ENCODE peak calls at places on chromosomes 13 and 19, in seven cellular contexts. L is MG63, C is upper lobe of right lung, F is cardiac fibroblast, J is stomach, W is AG04449, Y is AG09309. N is an unnamed sample.

GRCh38 chr13:45928843-45929242 is 77.3 kb upstream of the SIAH3 start:
- DNase-seq in L (no peak), C (no peak), F (peak), J (no peak), W (no peak), Y (no peak), N (peak)

GRCh38 chr19:3373971-3374368 is 7.6 kb downstream of the NFIC start:
- DNase-seq in L (no peak), C (no peak), F (no peak), J (no peak), W (no peak), Y (no peak), N (no peak)

GRCh38 chr19:30036154-30037129 is 94.4 kb downstream of the URI1 start:
- DNase-seq in L (no peak), C (no peak), F (no peak), J (no peak), W (no peak), Y (no peak), N (peak)

GRCh38 chr13:23618341-23618740 is 48.1 kb downstream of the TNFRSF19 start:
- DNase-seq in L (peak), C (no peak), F (peak), J (no peak), W (peak), Y (peak), N (peak)

GRCh38 chr13:43127827-43128226 is 104.4 kb downstream of the DNAJC15 start:
- DNase-seq in L (no peak), C (no peak), F (no peak), J (no peak), W (no peak), Y (no peak), N (no peak)

GRCh38 chr13:32409561-32410440 is 18.1 kb downstream of the N4BP2L1 start:
- DNase-seq in L (no peak), C (no peak), F (peak), J (no peak), W (no peak), Y (peak), N (peak)

GRCh38 chr19:15115080-15115479 is 7.9 kb downstream of the SYDE1 start:
- DNase-seq in L (peak), C (no peak), F (peak), J (peak), W (no peak), Y (no peak), N (no peak)

GRCh38 chr19:1914826-1915341 is 9.7 kb downstream of the ADAT3 start:
- DNase-seq in L (no peak), C (no peak), F (no peak), J (no peak), W (no peak), Y (no peak), N (no peak)

GRCh38 chr19:17722655-17723240 is 3.5 kb downstream of the MAP1S start:
- DNase-seq in L (no peak), C (no peak), F (no peak), J (no peak), W (no peak), Y (no peak), N (no peak)

GRCh38 chr13:76791290-76791664 is 94.9 kb downstream of the KCTD12 start:
- DNase-seq in L (no peak), C (no peak), F (no peak), J (no peak), W (no peak), Y (no peak), N (no peak)

GRCh38 chr13:112179421-112179820 is 112.5 kb downstream of the SOX1 start:
- DNase-seq in L (no peak), C (no peak), F (no peak), J (no peak), W (no peak), Y (no peak), N (no peak)

GRCh38 chr19:18193388-18194207 is 580 bp downstream of the MPV17L2 start:
- DNase-seq in L (no peak), C (no peak), F (no peak), J (no peak), W (no peak), Y (no peak), N (peak)

GRCh38 chr19:10085641-10086031 is 481 bp upstream of the SHFL start:
- DNase-seq in L (peak), C (no peak), F (no peak), J (no peak), W (no peak), Y (no peak), N (no peak)

GRCh38 chr19:17847538-17848366 is at the start of gene JAK3:
- DNase-seq in L (no peak), C (no peak), F (peak), J (peak), W (no peak), Y (no peak), N (peak)

GRCh38 chr13:85031771-85032170 is 767.4 kb downstream of the SLITRK6 start:
- DNase-seq in L (no peak), C (no peak), F (no peak), J (no peak), W (no peak), Y (no peak), N (no peak)

GRCh38 chr13:60745343-60745742 is 348.3 kb downstream of the TDRD3 start:
- DNase-seq in L (no peak), C (no peak), F (peak), J (no peak), W (no peak), Y (no peak), N (no peak)

GRCh38 chr19:38392707-38393308 is 4.3 kb downstream of the SPRED3 start:
- DNase-seq in L (no peak), C (no peak), F (peak), J (peak), W (no peak), Y (no peak), N (peak)

GRCh38 chr19:29098863-29099481 is 114.0 kb downstream of the UQCRFS1 start:
- DNase-seq in L (peak), C (peak), F (peak), J (peak), W (peak), Y (peak), N (peak)

GRCh38 chr19:16024266-16025107 is 51.8 kb upstream of the TPM4 start:
- DNase-seq in L (no peak), C (no peak), F (no peak), J (no peak), W (no peak), Y (no peak), N (no peak)

GRCh38 chr19:38869836-38870607 is 8.1 kb downstream of the RINL start:
- DNase-seq in L (peak), C (peak), F (peak), J (peak), W (no peak), Y (no peak), N (peak)

GRCh38 chr19:4582980-4583842 is 23.7 kb upstream of the SEMA6B start:
- DNase-seq in L (no peak), C (no peak), F (no peak), J (no peak), W (no peak), Y (no peak), N (no peak)

GRCh38 chr13:99434258-99434788 is 66.9 kb upstream of the TM9SF2 start:
- DNase-seq in L (no peak), C (no peak), F (no peak), J (peak), W (no peak), Y (no peak), N (no peak)

GRCh38 chr19:55116232-55117062 is 990 bp downstream of the PPP1R12C start:
- DNase-seq in L (peak), C (no peak), F (peak), J (peak), W (peak), Y (no peak), N (peak)

GRCh38 chr13:108155185-108156106 is 59.9 kb downstream of the LIG4 start:
- DNase-seq in L (peak), C (peak), F (peak), J (peak), W (no peak), Y (peak), N (peak)

GRCh38 chr19:33564836-33565338 is 43.3 kb upstream of the PEPD start:
- DNase-seq in L (no peak), C (no peak), F (no peak), J (no peak), W (no peak), Y (no peak), N (no peak)

GRCh38 chr13:80144493-80144892 is 196.4 kb downstream of the SPRY2 start:
- DNase-seq in L (no peak), C (no peak), F (no peak), J (no peak), W (no peak), Y (no peak), N (no peak)

GRCh38 chr13:105627270-105627669 is 908.2 kb downstream of the EFNB2 start:
- DNase-seq in L (peak), C (no peak), F (peak), J (no peak), W (no peak), Y (no peak), N (peak)

GRCh38 chr19:18761531-18762110 is 29.5 kb downstream of the COMP start:
- DNase-seq in L (no peak), C (no peak), F (no peak), J (peak), W (no peak), Y (no peak), N (no peak)

GRCh38 chr19:28638445-28638844 is 574.5 kb downstream of the UQCRFS1 start:
- DNase-seq in L (no peak), C (no peak), F (no peak), J (no peak), W (no peak), Y (no peak), N (no peak)

GRCh38 chr19:4352701-4353121 is 9.3 kb downstream of the MPND start:
- DNase-seq in L (peak), C (no peak), F (peak), J (no peak), W (no peak), Y (no peak), N (peak)

DNA sequence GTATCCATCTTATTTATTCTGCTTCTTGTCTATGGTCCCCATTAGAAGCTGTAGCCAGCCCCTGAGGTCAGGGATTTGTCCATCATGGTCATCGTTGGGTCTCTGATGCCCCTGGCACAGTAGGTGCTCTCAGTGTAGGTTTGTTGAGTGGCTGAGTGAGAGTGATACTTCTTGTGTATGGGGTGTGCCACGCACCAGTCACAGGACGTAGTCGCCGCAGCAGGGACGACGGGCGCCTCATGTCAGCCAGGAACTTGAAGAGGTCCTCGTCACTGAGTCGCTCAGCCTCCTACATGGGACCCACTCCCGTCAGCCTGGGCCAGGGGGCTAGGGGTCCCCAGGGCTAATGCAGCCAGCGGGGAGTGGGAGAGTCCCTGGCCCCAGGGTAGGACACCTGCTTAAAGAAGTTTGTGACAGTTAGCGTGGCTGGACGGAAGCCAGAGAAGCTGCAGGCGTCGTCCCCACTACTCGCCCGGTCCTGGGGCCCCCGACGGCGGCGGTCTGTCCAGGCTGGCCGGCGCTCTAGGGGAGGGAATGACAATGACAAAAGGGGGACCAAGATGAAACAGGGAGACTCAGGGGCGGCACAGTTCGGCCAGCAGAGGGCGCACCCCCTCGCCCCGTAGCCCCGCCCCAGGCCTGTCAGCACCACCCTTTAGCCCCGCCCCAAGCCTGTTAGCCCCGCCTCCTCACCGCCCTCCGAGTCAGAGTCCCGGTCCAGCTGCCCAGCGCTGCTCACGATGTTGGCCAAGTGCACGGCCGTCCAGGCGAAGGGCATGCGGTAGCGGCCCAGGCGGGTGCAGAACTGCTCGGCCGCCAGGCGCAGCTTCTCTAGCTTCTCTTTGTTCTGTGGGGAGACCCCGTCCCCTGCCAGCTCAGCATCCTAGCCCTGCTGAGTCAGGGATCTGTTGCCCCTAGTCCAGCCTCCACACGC is 3.7 kb downstream of the ANGPTL8 start:
- DNase-seq in L (peak), C (peak), F (peak), J (peak), W (no peak), Y (no peak), N (peak)
- H3K4me3 ChIP-seq in L (no peak), C (no peak), F (no peak), J (no peak), W (no peak), Y (no peak), N (no peak)

DNA sequence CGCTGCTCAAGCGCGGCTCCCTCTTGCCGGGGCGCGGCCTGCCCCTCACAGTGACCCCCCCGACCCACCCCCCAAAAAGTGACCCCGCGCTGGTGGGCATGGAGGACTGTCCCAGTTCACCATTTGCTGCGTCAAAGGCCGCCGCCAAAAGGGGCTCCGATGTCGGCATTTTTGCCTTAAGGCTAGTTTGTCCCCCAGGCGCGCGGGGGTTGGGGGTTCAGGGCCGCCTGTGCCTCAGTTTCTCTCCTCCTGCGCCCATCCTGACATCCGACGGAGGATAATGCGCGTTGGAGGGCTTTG is 17.1 kb downstream of the NFIX start:
- DNase-seq in L (no peak), C (no peak), F (no peak), J (no peak), W (no peak), Y (no peak), N (no peak)
- H3K4me3 ChIP-seq in L (peak), C (peak), F (peak), J (no peak), W (peak), Y (peak), N (peak)

DNA sequence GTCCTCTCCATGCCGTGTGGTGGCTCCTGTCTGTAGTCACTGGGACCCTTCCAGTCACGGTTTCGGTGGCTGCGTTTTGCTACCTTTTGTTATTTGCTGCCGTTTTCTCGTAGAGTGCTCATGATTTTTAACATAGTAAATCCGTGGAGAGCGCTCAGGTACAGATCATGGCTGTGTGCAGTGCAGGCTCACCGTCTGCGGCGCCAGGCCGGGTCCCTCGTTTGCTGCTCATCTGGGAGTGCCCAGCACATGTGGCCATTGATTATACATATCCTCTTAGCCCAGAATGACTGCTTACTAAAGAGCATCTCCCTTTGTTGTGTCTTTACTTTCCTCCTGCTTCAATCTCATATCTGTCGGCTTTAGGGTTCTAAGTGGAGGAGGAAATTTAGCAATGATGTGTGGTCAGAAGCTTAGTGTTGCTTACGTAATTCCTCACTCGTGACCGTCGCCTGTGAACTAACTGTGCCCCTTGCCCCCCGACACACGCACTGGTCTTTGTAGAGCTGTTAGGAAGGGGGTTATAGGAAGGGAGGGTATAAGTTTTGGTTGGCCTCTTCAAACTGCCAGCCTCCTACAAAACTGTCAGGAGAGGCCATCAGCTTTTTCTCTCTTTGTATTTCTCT is 31.8 kb downstream of the TFDP1 start:
- DNase-seq in L (no peak), C (no peak), F (peak), J (no peak), W (no peak), Y (no peak), N (peak)
- H3K4me3 ChIP-seq in L (no peak), C (no peak), F (no peak), J (no peak), W (no peak), Y (no peak), N (no peak)

GRCh38 chr19:12872941-12873890 is 8.0 kb downstream of the DNASE2 start:
- DNase-seq in L (peak), C (peak), F (peak), J (peak), W (no peak), Y (no peak), N (peak)

GRCh38 chr19:12871681-12872080 is 9.6 kb downstream of the DNASE2 start:
- DNase-seq in L (no peak), C (no peak), F (no peak), J (no peak), W (no peak), Y (no peak), N (no peak)

GRCh38 chr19:12872255-12872654 is 9.0 kb downstream of the DNASE2 start:
- DNase-seq in L (no peak), C (no peak), F (no peak), J (no peak), W (no peak), Y (no peak), N (no peak)

GRCh38 chr19:12875086-12875485 is 6.2 kb downstream of the DNASE2 start:
- DNase-seq in L (no peak), C (no peak), F (no peak), J (no peak), W (no peak), Y (no peak), N (no peak)

DNA sequence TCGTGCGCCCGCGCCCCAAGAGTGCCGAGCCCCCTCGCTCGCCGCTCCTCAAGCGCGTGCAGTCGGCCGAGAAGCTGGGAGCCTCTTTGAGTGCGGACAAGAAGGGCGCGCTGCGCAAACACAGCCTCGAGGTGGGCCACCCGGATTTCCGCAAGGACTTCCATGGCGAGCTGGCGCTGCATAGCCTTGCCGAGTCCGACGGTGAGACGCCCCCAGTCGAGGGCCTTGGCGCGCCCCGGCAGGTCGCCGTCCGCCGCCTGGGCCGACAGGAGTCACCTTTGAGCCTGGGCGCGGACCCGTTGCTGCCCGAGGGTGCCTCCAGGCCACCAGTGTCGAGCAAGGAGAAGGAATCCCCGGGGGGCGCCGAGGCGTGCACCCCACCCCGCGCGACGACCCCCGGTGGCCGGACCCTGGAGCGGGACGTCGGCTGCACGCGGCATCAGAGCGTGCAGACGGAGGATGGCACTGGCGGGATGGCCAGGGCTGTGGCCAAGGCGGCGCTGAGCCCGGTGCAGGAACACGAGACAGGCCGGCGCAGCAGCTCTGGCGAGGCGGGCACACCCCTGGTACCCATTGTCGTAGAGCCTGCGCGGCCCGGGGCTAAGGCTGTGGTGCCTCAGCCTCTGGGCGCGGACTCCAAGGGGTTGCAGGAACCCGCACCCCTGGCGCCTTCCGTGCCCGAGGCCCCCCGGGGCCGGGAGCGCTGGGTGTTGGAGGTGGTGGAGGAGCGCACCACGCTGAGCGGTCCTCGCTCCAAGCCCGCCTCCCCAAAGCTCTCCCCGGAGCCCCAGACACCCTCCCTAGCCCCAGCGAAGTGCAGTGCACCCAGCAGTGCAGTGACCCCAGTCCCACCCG is 7.1 kb downstream of the DNASE2 start:
- DNase-seq in L (no peak), C (no peak), F (no peak), J (no peak), W (no peak), Y (no peak), N (no peak)
- H3K4me3 ChIP-seq in L (no peak), C (peak), F (no peak), J (peak), W (no peak), Y (no peak), N (no peak)

GRCh38 chr19:49687566-49688316 is 1.7 kb upstream of the ADM5 start:
- DNase-seq in L (no peak), C (no peak), F (no peak), J (no peak), W (no peak), Y (no peak), N (no peak)
- H3K4me3 ChIP-seq in L (no peak), C (peak), F (no peak), J (no peak), W (no peak), Y (no peak), N (no peak)

GRCh38 chr13:48402325-48402962 is 10.5 kb downstream of the LPAR6 start:
- DNase-seq in L (no peak), C (no peak), F (no peak), J (no peak), W (no peak), Y (no peak), N (no peak)
- H3K4me3 ChIP-seq in L (no peak), C (no peak), F (no peak), J (no peak), W (no peak), Y (no peak), N (peak)

GRCh38 chr13:102039264-102039663 is 362.6 kb downstream of the FGF14 start:
- DNase-seq in L (no peak), C (no peak), F (no peak), J (no peak), W (no peak), Y (no peak), N (no peak)

GRCh38 chr13:102041544-102041943 is 360.3 kb downstream of the FGF14 start:
- DNase-seq in L (no peak), C (no peak), F (no peak), J (no peak), W (no peak), Y (no peak), N (no peak)

GRCh38 chr13:102035969-102036368 is 365.9 kb downstream of the FGF14 start:
- DNase-seq in L (no peak), C (no peak), F (no peak), J (no peak), W (no peak), Y (no peak), N (no peak)

GRCh38 chr13:102040812-102041211 is 361.0 kb downstream of the FGF14 start:
- DNase-seq in L (no peak), C (no peak), F (no peak), J (no peak), W (no peak), Y (no peak), N (no peak)

GRCh38 chr13:102038787-102039186 is 363.1 kb downstream of the FGF14 start:
- DNase-seq in L (no peak), C (no peak), F (no peak), J (no peak), W (no peak), Y (no peak), N (no peak)
- H3K4me3 ChIP-seq in L (no peak), C (no peak), F (no peak), J (no peak), W (no peak), Y (no peak), N (no peak)

N was measured in adipocyte.